ENCODE peak calls at places on chromosomes 7 and 10, in five cellular contexts. One of them, this sample, is unnamed.

GRCh38 chr7:78472519-78472918 is 673.9 kb downstream of the PHTF2 start:
- DNase-seq in stimulated activated CD4-positive, alpha-beta T cell treated with anti-CD3 and anti-CD28 coated beads, TNF-alpha, amount 100 ng/mL, for 48 hours: no peak
- DNase-seq in HT1080: no peak
- DNase-seq in T follicular helper cell: no peak
- DNase-seq in activated CD8-positive, alpha-beta memory T cell treated with anti-CD3 and anti-CD28 coated beads, Interleukin-2, amount 50 U/mL, for 48 hours: no peak
- DNase-seq in this sample: no peak

GRCh38 chr10:29811751-29812427 is 177.1 kb upstream of the SVIL start:
- DNase-seq in stimulated activated CD4-positive, alpha-beta T cell treated with anti-CD3 and anti-CD28 coated beads, TNF-alpha, amount 100 ng/mL, for 48 hours: no peak
- DNase-seq in HT1080: peak; percentile 64
- DNase-seq in T follicular helper cell: no peak
- DNase-seq in activated CD8-positive, alpha-beta memory T cell treated with anti-CD3 and anti-CD28 coated beads, Interleukin-2, amount 50 U/mL, for 48 hours: no peak
- DNase-seq in this sample: peak; percentile 22

GRCh38 chr10:103759100-103759781 is 96.1 kb downstream of the SH3PXD2A start:
- DNase-seq in stimulated activated CD4-positive, alpha-beta T cell treated with anti-CD3 and anti-CD28 coated beads, TNF-alpha, amount 100 ng/mL, for 48 hours: no peak
- DNase-seq in HT1080: peak; percentile 89
- DNase-seq in T follicular helper cell: no peak
- DNase-seq in activated CD8-positive, alpha-beta memory T cell treated with anti-CD3 and anti-CD28 coated beads, Interleukin-2, amount 50 U/mL, for 48 hours: peak; percentile 70
- DNase-seq in this sample: peak; percentile 31

GRCh38 chr10:133009218-133009954 is 67.0 kb upstream of the CFAP46 start:
- DNase-seq in stimulated activated CD4-positive, alpha-beta T cell treated with anti-CD3 and anti-CD28 coated beads, TNF-alpha, amount 100 ng/mL, for 48 hours: no peak
- DNase-seq in HT1080: no peak
- DNase-seq in T follicular helper cell: no peak
- DNase-seq in activated CD8-positive, alpha-beta memory T cell treated with anti-CD3 and anti-CD28 coated beads, Interleukin-2, amount 50 U/mL, for 48 hours: no peak
- DNase-seq in this sample: no peak

GRCh38 chr10:77157248-77158019 is 480.2 kb downstream of the KCNMA1 start:
- DNase-seq in stimulated activated CD4-positive, alpha-beta T cell treated with anti-CD3 and anti-CD28 coated beads, TNF-alpha, amount 100 ng/mL, for 48 hours: no peak
- DNase-seq in HT1080: peak; percentile 60
- DNase-seq in T follicular helper cell: no peak
- DNase-seq in activated CD8-positive, alpha-beta memory T cell treated with anti-CD3 and anti-CD28 coated beads, Interleukin-2, amount 50 U/mL, for 48 hours: no peak
- DNase-seq in this sample: no peak

GRCh38 chr7:74029094-74029785 is 1.3 kb downstream of the ELN start:
- DNase-seq in stimulated activated CD4-positive, alpha-beta T cell treated with anti-CD3 and anti-CD28 coated beads, TNF-alpha, amount 100 ng/mL, for 48 hours: no peak
- DNase-seq in HT1080: no peak
- DNase-seq in T follicular helper cell: no peak
- DNase-seq in activated CD8-positive, alpha-beta memory T cell treated with anti-CD3 and anti-CD28 coated beads, Interleukin-2, amount 50 U/mL, for 48 hours: no peak
- DNase-seq in this sample: no peak

GRCh38 chr10:84375011-84375410 is 46.6 kb downstream of the CCSER2 start:
- DNase-seq in stimulated activated CD4-positive, alpha-beta T cell treated with anti-CD3 and anti-CD28 coated beads, TNF-alpha, amount 100 ng/mL, for 48 hours: no peak
- DNase-seq in HT1080: peak; percentile 48
- DNase-seq in T follicular helper cell: peak; percentile 6
- DNase-seq in activated CD8-positive, alpha-beta memory T cell treated with anti-CD3 and anti-CD28 coated beads, Interleukin-2, amount 50 U/mL, for 48 hours: no peak
- DNase-seq in this sample: peak; percentile 60

GRCh38 chr10:104492349-104492940 is 138.8 kb downstream of the CFAP58 start:
- DNase-seq in stimulated activated CD4-positive, alpha-beta T cell treated with anti-CD3 and anti-CD28 coated beads, TNF-alpha, amount 100 ng/mL, for 48 hours: no peak
- DNase-seq in HT1080: no peak
- DNase-seq in T follicular helper cell: no peak
- DNase-seq in activated CD8-positive, alpha-beta memory T cell treated with anti-CD3 and anti-CD28 coated beads, Interleukin-2, amount 50 U/mL, for 48 hours: no peak
- DNase-seq in this sample: no peak

GRCh38 chr10:70458329-70459060 is 17.0 kb upstream of the NODAL start:
- DNase-seq in stimulated activated CD4-positive, alpha-beta T cell treated with anti-CD3 and anti-CD28 coated beads, TNF-alpha, amount 100 ng/mL, for 48 hours: no peak
- DNase-seq in HT1080: peak; percentile 70
- DNase-seq in T follicular helper cell: no peak
- DNase-seq in activated CD8-positive, alpha-beta memory T cell treated with anti-CD3 and anti-CD28 coated beads, Interleukin-2, amount 50 U/mL, for 48 hours: peak; percentile 80
- DNase-seq in this sample: no peak

GRCh38 chr10:92242910-92243671 is 47.8 kb downstream of the CPEB3 start:
- DNase-seq in stimulated activated CD4-positive, alpha-beta T cell treated with anti-CD3 and anti-CD28 coated beads, TNF-alpha, amount 100 ng/mL, for 48 hours: no peak
- DNase-seq in HT1080: no peak
- DNase-seq in T follicular helper cell: peak; percentile 9
- DNase-seq in activated CD8-positive, alpha-beta memory T cell treated with anti-CD3 and anti-CD28 coated beads, Interleukin-2, amount 50 U/mL, for 48 hours: peak; percentile 57
- DNase-seq in this sample: peak; percentile 9

GRCh38 chr10:105974803-105975456 is 1189.6 kb downstream of the SORCS1 start:
- DNase-seq in stimulated activated CD4-positive, alpha-beta T cell treated with anti-CD3 and anti-CD28 coated beads, TNF-alpha, amount 100 ng/mL, for 48 hours: no peak
- DNase-seq in HT1080: peak; percentile 56
- DNase-seq in T follicular helper cell: no peak
- DNase-seq in activated CD8-positive, alpha-beta memory T cell treated with anti-CD3 and anti-CD28 coated beads, Interleukin-2, amount 50 U/mL, for 48 hours: no peak
- DNase-seq in this sample: no peak

GRCh38 chr7:2843191-2843685 is 870 bp downstream of the GNA12 start:
- DNase-seq in stimulated activated CD4-positive, alpha-beta T cell treated with anti-CD3 and anti-CD28 coated beads, TNF-alpha, amount 100 ng/mL, for 48 hours: no peak
- DNase-seq in HT1080: no peak
- DNase-seq in T follicular helper cell: no peak
- DNase-seq in activated CD8-positive, alpha-beta memory T cell treated with anti-CD3 and anti-CD28 coated beads, Interleukin-2, amount 50 U/mL, for 48 hours: no peak
- DNase-seq in this sample: no peak

GRCh38 chr7:15303357-15303756 is 258.5 kb downstream of the AGMO start:
- DNase-seq in stimulated activated CD4-positive, alpha-beta T cell treated with anti-CD3 and anti-CD28 coated beads, TNF-alpha, amount 100 ng/mL, for 48 hours: no peak
- DNase-seq in HT1080: no peak
- DNase-seq in T follicular helper cell: no peak
- DNase-seq in activated CD8-positive, alpha-beta memory T cell treated with anti-CD3 and anti-CD28 coated beads, Interleukin-2, amount 50 U/mL, for 48 hours: no peak
- DNase-seq in this sample: no peak

GRCh38 chr7:12458520-12459131 is 55.0 kb upstream of the VWDE start:
- DNase-seq in stimulated activated CD4-positive, alpha-beta T cell treated with anti-CD3 and anti-CD28 coated beads, TNF-alpha, amount 100 ng/mL, for 48 hours: no peak
- DNase-seq in HT1080: peak; percentile 59
- DNase-seq in T follicular helper cell: no peak
- DNase-seq in activated CD8-positive, alpha-beta memory T cell treated with anti-CD3 and anti-CD28 coated beads, Interleukin-2, amount 50 U/mL, for 48 hours: no peak
- DNase-seq in this sample: no peak

GRCh38 chr7:2638224-2638991 is 6.6 kb downstream of the TTYH3 start:
- DNase-seq in stimulated activated CD4-positive, alpha-beta T cell treated with anti-CD3 and anti-CD28 coated beads, TNF-alpha, amount 100 ng/mL, for 48 hours: no peak
- DNase-seq in HT1080: no peak
- DNase-seq in T follicular helper cell: no peak
- DNase-seq in activated CD8-positive, alpha-beta memory T cell treated with anti-CD3 and anti-CD28 coated beads, Interleukin-2, amount 50 U/mL, for 48 hours: no peak
- DNase-seq in this sample: no peak

GRCh38 chr10:14653271-14654161 is 121.2 kb downstream of the FAM107B start:
- DNase-seq in stimulated activated CD4-positive, alpha-beta T cell treated with anti-CD3 and anti-CD28 coated beads, TNF-alpha, amount 100 ng/mL, for 48 hours: no peak
- DNase-seq in HT1080: peak; percentile 49
- DNase-seq in T follicular helper cell: no peak
- DNase-seq in activated CD8-positive, alpha-beta memory T cell treated with anti-CD3 and anti-CD28 coated beads, Interleukin-2, amount 50 U/mL, for 48 hours: no peak
- DNase-seq in this sample: no peak

GRCh38 chr10:107444443-107444842 is 279.9 kb upstream of the SORCS1 start:
- DNase-seq in stimulated activated CD4-positive, alpha-beta T cell treated with anti-CD3 and anti-CD28 coated beads, TNF-alpha, amount 100 ng/mL, for 48 hours: no peak
- DNase-seq in HT1080: no peak
- DNase-seq in T follicular helper cell: no peak
- DNase-seq in activated CD8-positive, alpha-beta memory T cell treated with anti-CD3 and anti-CD28 coated beads, Interleukin-2, amount 50 U/mL, for 48 hours: no peak
- DNase-seq in this sample: no peak

GRCh38 chr7:31858051-31858450 is 171.0 kb downstream of the PPP1R17 start:
- DNase-seq in stimulated activated CD4-positive, alpha-beta T cell treated with anti-CD3 and anti-CD28 coated beads, TNF-alpha, amount 100 ng/mL, for 48 hours: no peak
- DNase-seq in HT1080: peak; percentile 11
- DNase-seq in T follicular helper cell: no peak
- DNase-seq in activated CD8-positive, alpha-beta memory T cell treated with anti-CD3 and anti-CD28 coated beads, Interleukin-2, amount 50 U/mL, for 48 hours: no peak
- DNase-seq in this sample: no peak